ENCODE peak calls at places on chromosomes 1 and 21, in four cellular contexts. N is K562, K is IMR-90, Z is GM12878. X is an unnamed sample.

GRCh38 chr1:53485478-53486394 is 26.5 kb downstream of the DMRTB1 start:
- DNase-seq in N (peak), K (peak), Z (no peak), X (peak)

GRCh38 chr1:71086331-71086730 is 5.5 kb upstream of the ZRANB2 start:
- DNase-seq in N (no peak), K (peak), Z (no peak), X (no peak)

GRCh38 chr21:38333290-38334272 is 76.8 kb downstream of the KCNJ15 start:
- DNase-seq in N (no peak), K (no peak), Z (no peak), X (no peak)

GRCh38 chr1:212491454-212491853 is 58.7 kb downstream of the NENF start:
- DNase-seq in N (no peak), K (no peak), Z (no peak), X (no peak)

GRCh38 chr1:195591917-195592672 is 1016.1 kb downstream of the KCNT2 start:
- DNase-seq in N (no peak), K (peak), Z (no peak), X (no peak)

GRCh38 chr1:14282583-14283186 is 315.8 kb upstream of the KAZN start:
- DNase-seq in N (no peak), K (no peak), Z (no peak), X (no peak)

GRCh38 chr1:234851450-234852438 is 241.8 kb upstream of the IRF2BP2 start:
- DNase-seq in N (no peak), K (peak), Z (no peak), X (no peak)

GRCh38 chr1:165828581-165829329 is 1.3 kb downstream of the UCK2 start:
- DNase-seq in N (peak), K (peak), Z (no peak), X (peak)

GRCh38 chr1:150567341-150567716 is 12.1 kb downstream of the MCL1 start:
- DNase-seq in N (peak), K (peak), Z (peak), X (no peak)

GRCh38 chr1:10555635-10556429 is 81.1 kb downstream of the PEX14 start:
- DNase-seq in N (no peak), K (no peak), Z (peak), X (no peak)

GRCh38 chr1:6157528-6158174 is 22.5 kb downstream of the CHD5 start:
- DNase-seq in N (peak), K (peak), Z (no peak), X (peak)

GRCh38 chr1:18725231-18725895 is 94.7 kb downstream of the PAX7 start:
- DNase-seq in N (no peak), K (no peak), Z (no peak), X (no peak)

GRCh38 chr1:56291374-56291841 is 288.0 kb downstream of the PLPP3 start:
- DNase-seq in N (no peak), K (no peak), Z (no peak), X (no peak)

GRCh38 chr1:206732508-206732907 is 38.1 kb upstream of the IL19 start:
- DNase-seq in N (no peak), K (no peak), Z (no peak), X (no peak)

GRCh38 chr1:219308367-219308766 is 134.7 kb downstream of the LYPLAL1 start:
- DNase-seq in N (no peak), K (no peak), Z (no peak), X (no peak)

GRCh38 chr1:231850786-231851185 is 224.2 kb downstream of the DISC1 start:
- DNase-seq in N (no peak), K (no peak), Z (no peak), X (no peak)

GRCh38 chr1:70403759-70404158 is 7.3 kb upstream of the CTH start:
- DNase-seq in N (no peak), K (no peak), Z (no peak), X (no peak)

GRCh38 chr1:180197231-180197630 is 32.8 kb upstream of the LHX4 start:
- DNase-seq in N (no peak), K (no peak), Z (no peak), X (no peak)
- TF ChIP-seq ELK1 in N (no peak), K (no peak), Z (no peak), X (no peak)

GRCh38 chr1:117147856-117148588 is 26.5 kb upstream of the TRIM45 start:
- DNase-seq in N (no peak), K (peak), Z (no peak), X (peak)

GRCh38 chr1:117147341-117147831 is 25.8 kb upstream of the TRIM45 start:
- DNase-seq in N (no peak), K (no peak), Z (no peak), X (no peak)

GRCh38 chr1:117143856-117144255 is 22.3 kb upstream of the TRIM45 start:
- DNase-seq in N (no peak), K (no peak), Z (no peak), X (no peak)

GRCh38 chr1:117146067-117146466 is 24.5 kb upstream of the TRIM45 start:
- DNase-seq in N (no peak), K (no peak), Z (no peak), X (no peak)

GRCh38 chr1:117146570-117147340 is 25.2 kb upstream of the TRIM45 start:
- DNase-seq in N (no peak), K (peak), Z (no peak), X (peak)
- TF ChIP-seq ELK1 in N (no peak), K (no peak), Z (no peak), X (no peak)

GRCh38 chr21:45138199-45139002 is 64.0 kb downstream of the ADARB1 start:
- DNase-seq in N (peak), K (peak), Z (no peak), X (peak)
- TF ChIP-seq ELK1 in N (no peak), K (no peak), Z (no peak), X (no peak)

GRCh38 chr1:112618114-112618720 is 724 bp downstream of the ST7L start:
- DNase-seq in N (no peak), K (peak), Z (no peak), X (peak)
- TF ChIP-seq ELK1 in N (no peak), K (no peak), Z (no peak), X (no peak)

GRCh38 chr1:214857716-214858115 is 224.8 kb upstream of the KCNK2 start:
- DNase-seq in N (no peak), K (no peak), Z (no peak), X (no peak)
- TF ChIP-seq ELK1 in N (no peak), K (no peak), Z (no peak), X (no peak)

GRCh38 chr1:118978914-118979701 is 9.0 kb downstream of the TBX15 start:
- DNase-seq in N (no peak), K (no peak), Z (no peak), X (no peak)

GRCh38 chr1:118981436-118981835 is 6.7 kb downstream of the TBX15 start:
- DNase-seq in N (no peak), K (no peak), Z (no peak), X (no peak)

GRCh38 chr1:118982281-118982680 is 5.9 kb downstream of the TBX15 start:
- DNase-seq in N (no peak), K (no peak), Z (no peak), X (no peak)

GRCh38 chr1:118977591-118977990 is 10.6 kb downstream of the TBX15 start:
- DNase-seq in N (no peak), K (no peak), Z (no peak), X (no peak)

GRCh38 chr1:118979754-118980270 is 8.3 kb downstream of the TBX15 start:
- DNase-seq in N (no peak), K (no peak), Z (no peak), X (no peak)
- TF ChIP-seq ELK1 in N (no peak), K (no peak), Z (no peak), X (no peak)

GRCh38 chr1:33390550-33390949 is 40.3 kb downstream of the PHC2 start:
- DNase-seq in N (no peak), K (peak), Z (no peak), X (no peak)

GRCh38 chr1:33391669-33392068 is 39.2 kb downstream of the PHC2 start:
- DNase-seq in N (no peak), K (no peak), Z (no peak), X (no peak)

GRCh38 chr1:33387512-33388079 is 43.3 kb downstream of the PHC2 start:
- DNase-seq in N (no peak), K (peak), Z (no peak), X (no peak)

GRCh38 chr1:33392639-33393038 is 38.3 kb downstream of the PHC2 start:
- DNase-seq in N (peak), K (peak), Z (no peak), X (no peak)

GRCh38 chr1:33388989-33389771 is 41.7 kb downstream of the PHC2 start:
- DNase-seq in N (no peak), K (peak), Z (no peak), X (no peak)
- TF ChIP-seq ELK1 in N (no peak), K (no peak), Z (no peak), X (no peak)

GRCh38 chr1:64427879-64428278 is 42.0 kb upstream of the CACHD1 start:
- DNase-seq in N (no peak), K (no peak), Z (no peak), X (no peak)
- TF ChIP-seq ELK1 in N (no peak), K (no peak), Z (no peak), X (no peak)